ENCODE peak calls at places on chromosomes 5 and 9, in four cellular contexts. F is mammary epithelial cell, G is bronchial epithelial cell, N is heart right ventricle. B is an unnamed sample.

GRCh38 chr5:40679998-40680681 is 425 bp downstream of the PTGER4 start:
- DNase-seq in F (no peak), G (no peak), N (peak), B (no peak)

GRCh38 chr9:38120961-38121360 is 51.9 kb upstream of the SHB start:
- DNase-seq in F (no peak), G (no peak), N (no peak), B (no peak)

GRCh38 chr5:87268970-87269377 is 1.3 kb downstream of the RASA1 start:
- DNase-seq in F (no peak), G (peak), N (no peak), B (no peak)

GRCh38 chr5:109997191-109997590 is 307.5 kb downstream of the MAN2A1 start:
- DNase-seq in F (no peak), G (no peak), N (no peak), B (no peak)

GRCh38 chr5:131854134-131854533 is 57.3 kb upstream of the FNIP1 start:
- DNase-seq in F (peak), G (peak), N (no peak), B (peak)

GRCh38 chr5:111628901-111629300 is 116.6 kb upstream of the STARD4 start:
- DNase-seq in F (no peak), G (no peak), N (no peak), B (no peak)

GRCh38 chr9:33228606-33229005 is 11.4 kb upstream of the SPINK4 start:
- DNase-seq in F (no peak), G (no peak), N (no peak), B (no peak)

GRCh38 chr5:149108651-149109280 is 32.5 kb upstream of the ABLIM3 start:
- DNase-seq in F (no peak), G (no peak), N (no peak), B (no peak)

GRCh38 chr5:60014331-60014730 is 120.8 kb upstream of the PDE4D start:
- DNase-seq in F (no peak), G (no peak), N (no peak), B (no peak)

GRCh38 chr5:96661101-96661840 is 905 bp upstream of the CAST start:
- DNase-seq in F (peak), G (peak), N (peak), B (no peak)

GRCh38 chr9:106066937-106067545 is 372.7 kb downstream of the TMEM38B start:
- DNase-seq in F (no peak), G (no peak), N (no peak), B (no peak)

GRCh38 chr5:57524661-57525060 is 42.0 kb upstream of the ACTBL2 start:
- DNase-seq in F (no peak), G (no peak), N (no peak), B (no peak)

GRCh38 chr5:122508623-122509022 is 196.6 kb downstream of the SNCAIP start:
- DNase-seq in F (no peak), G (no peak), N (no peak), B (no peak)

GRCh38 chr5:107594253-107595045 is 76.3 kb downstream of the EFNA5 start:
- DNase-seq in F (peak), G (no peak), N (no peak), B (no peak)

GRCh38 chr5:96905864-96906263 is 29.6 kb downstream of the ERAP2 start:
- DNase-seq in F (no peak), G (no peak), N (no peak), B (no peak)

GRCh38 chr5:119655081-119655480 is 25.7 kb downstream of the FAM170A start:
- DNase-seq in F (peak), G (peak), N (no peak), B (no peak)

GRCh38 chr9:108743901-108744371 is 111.8 kb downstream of the ACTL7B start:
- DNase-seq in F (peak), G (peak), N (no peak), B (no peak)

GRCh38 chr9:121667890-121668289 is 16.5 kb downstream of the DAB2IP start:
- DNase-seq in F (no peak), G (no peak), N (no peak), B (no peak)

GRCh38 chr5:167440846-167441245 is 850.6 kb upstream of the WWC1 start:
- DNase-seq in F (no peak), G (no peak), N (no peak), B (no peak)

GRCh38 chr5:36363101-36363500 is 61.4 kb upstream of the RANBP3L start:
- DNase-seq in F (peak), G (peak), N (no peak), B (no peak)

GRCh38 chr5:136197462-136198142 is 4.6 kb upstream of the SMIM32 start:
- DNase-seq in F (peak), G (peak), N (no peak), B (no peak)

GRCh38 chr9:93307468-93308157 is 123.7 kb downstream of the WNK2 start:
- DNase-seq in F (no peak), G (no peak), N (no peak), B (no peak)

GRCh38 chr9:130058154-130058553 is 4.4 kb downstream of the GPR107 start:
- DNase-seq in F (no peak), G (no peak), N (no peak), B (no peak)

GRCh38 chr9:99778308-99778707 is 43.4 kb upstream of the NR4A3 start:
- DNase-seq in F (peak), G (peak), N (no peak), B (no peak)

GRCh38 chr5:54062958-54063357 is 247.4 kb downstream of the ARL15 start:
- DNase-seq in F (peak), G (peak), N (no peak), B (no peak)

GRCh38 chr9:136378171-136379002 is 4.9 kb upstream of the CARD9 start:
- DNase-seq in F (no peak), G (no peak), N (no peak), B (no peak)

GRCh38 chr5:35229076-35230042 is 928 bp downstream of the PRLR start:
- DNase-seq in F (peak), G (no peak), N (no peak), B (no peak)

GRCh38 chr9:37966443-37967271 is 62.7 kb upstream of the SLC25A51 start:
- DNase-seq in F (no peak), G (peak), N (no peak), B (no peak)

GRCh38 chr5:87151547-87151946 is 116.1 kb upstream of the RASA1 start:
- DNase-seq in F (peak), G (peak), N (no peak), B (no peak)

GRCh38 chr5:34571380-34572041 is 84.6 kb upstream of the RAI14 start:
- DNase-seq in F (peak), G (peak), N (no peak), B (no peak)

GRCh38 chr9:16154570-16155078 is 601.8 kb downstream of the CCDC171 start:
- DNase-seq in F (no peak), G (peak), N (peak), B (no peak)

GRCh38 chr5:53942724-53943123 is 367.6 kb downstream of the ARL15 start:
- DNase-seq in F (peak), G (peak), N (no peak), B (no peak)

GRCh38 chr9:109520475-109521132 is 22.5 kb upstream of the PTPN3 start:
- DNase-seq in F (peak), G (peak), N (no peak), B (peak)

GRCh38 chr9:133387680-133388079 is 11.5 kb downstream of the STKLD1 start:
- DNase-seq in F (peak), G (peak), N (no peak), B (no peak)

GRCh38 chr9:12657233-12657632 is 36.0 kb upstream of the TYRP1 start:
- DNase-seq in F (no peak), G (no peak), N (no peak), B (no peak)

GRCh38 chr9:134634667-134635230 is 6.9 kb upstream of the COL5A1 start:
- DNase-seq in F (no peak), G (no peak), N (no peak), B (no peak)

GRCh38 chr9:126051446-126052130 is 275.0 kb upstream of the MVB12B start:
- DNase-seq in F (no peak), G (no peak), N (no peak), B (no peak)

GRCh38 chr5:181187500-181188213 is 17.3 kb downstream of the TRIM7 start:
- DNase-seq in F (peak), G (peak), N (peak), B (no peak)

GRCh38 chr9:14352549-14352948 is 38.6 kb upstream of the NFIB start:
- DNase-seq in F (no peak), G (no peak), N (no peak), B (no peak)

GRCh38 chr9:14351206-14351605 is 37.3 kb upstream of the NFIB start:
- DNase-seq in F (peak), G (no peak), N (peak), B (no peak)

GRCh38 chr9:14350766-14351165 is 36.8 kb upstream of the NFIB start:
- DNase-seq in F (peak), G (no peak), N (no peak), B (no peak)

GRCh38 chr9:14356376-14356775 is 42.4 kb upstream of the NFIB start:
- DNase-seq in F (no peak), G (no peak), N (no peak), B (no peak)

GRCh38 chr9:14353222-14354056 is 39.5 kb upstream of the NFIB start:
- DNase-seq in F (peak), G (peak), N (peak), B (peak)
- TF ChIP-seq CTCF in F (peak), G (peak), N (peak), B (peak)

GRCh38 chr5:32613050-32613672 is 27.8 kb downstream of the SUB1 start:
- DNase-seq in F (peak), G (peak), N (peak), B (peak)
- H3K4me3 ChIP-seq in F (no peak), G (no peak), N (no peak), B (no peak)

GRCh38 chr5:64682608-64683007 is 7.7 kb upstream of the SHISAL2B start:
- DNase-seq in F (no peak), G (no peak), N (no peak), B (no peak)
- TF ChIP-seq CTCF in F (no peak), G (no peak), N (no peak), B (peak)

GRCh38 chr9:127968717-127969383 is 11.9 kb downstream of the EEIG1 start:
- DNase-seq in F (peak), G (peak), N (peak), B (no peak)
- H3K4me3 ChIP-seq in F (no peak), G (no peak), N (no peak), B (no peak)

GRCh38 chr5:10289353-10289752 is 18.3 kb downstream of the CMBL start:
- DNase-seq in F (no peak), G (no peak), N (no peak), B (no peak)
- TF ChIP-seq CTCF in F (no peak), G (no peak), N (no peak), B (no peak)

DNA sequence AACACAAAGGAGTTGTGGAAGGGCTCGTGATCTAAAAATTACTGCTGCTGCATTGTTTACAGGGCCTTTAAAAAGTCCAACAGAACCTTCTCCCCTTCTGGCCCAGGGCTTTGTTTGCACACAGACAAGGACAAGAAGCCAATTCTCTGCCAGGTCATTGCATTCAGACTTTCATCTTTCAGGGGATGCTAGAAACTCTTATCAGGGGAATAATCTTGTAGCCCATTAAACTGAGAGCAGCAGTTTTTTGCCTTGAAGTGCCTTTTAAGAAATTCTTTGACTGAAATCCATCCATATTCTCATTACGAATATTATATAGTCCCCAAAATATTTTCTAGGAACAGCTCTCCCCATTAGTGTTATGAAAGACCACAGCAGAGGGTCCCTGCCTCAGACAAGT is 30.4 kb upstream of the MAP1B start:
- DNase-seq in F (no peak), G (no peak), N (no peak), B (no peak)
- H3K4me3 ChIP-seq in F (no peak), G (no peak), N (no peak), B (no peak)

B was measured in GM12864.